ENCODE peak calls at places on chromosome 11, in six cellular contexts. M, O, X, J, V and N are unnamed samples.

GRCh38 chr11:37505406-37505805 is 907.4 kb upstream of the RAG2 start:
- DNase-seq in X (no peak), O (no peak), J (no peak), V (no peak), M (no peak), N (no peak)

GRCh38 chr11:128720522-128720985 is 26.7 kb downstream of the FLI1 start:
- DNase-seq in O (no peak), M (no peak), V (no peak), X (no peak), J (peak), N (no peak)

GRCh38 chr11:2807276-2807681 is 78.3 kb downstream of the CDKN1C start:
- DNase-seq in J (no peak), V (no peak), X (peak), O (no peak), M (no peak), N (peak)

GRCh38 chr11:34558211-34558610 is 44.6 kb upstream of the ELF5 start:
- DNase-seq in X (no peak), J (no peak), V (no peak), M (no peak), O (no peak), N (no peak)

GRCh38 chr11:70435361-70435760 is 37.0 kb downstream of the CTTN start:
- DNase-seq in X (no peak), J (no peak), M (no peak), O (no peak), V (no peak), N (no peak)

GRCh38 chr11:3231851-3232744 is at the start of gene MRGPRE:
- DNase-seq in M (no peak), J (no peak), V (no peak), O (no peak), X (no peak), N (no peak)

GRCh38 chr11:37786214-37786755 is 1188.2 kb upstream of the RAG2 start:
- DNase-seq in O (no peak), J (no peak), M (no peak), V (no peak), X (no peak), N (no peak)

GRCh38 chr11:69442807-69443137 is 38.7 kb upstream of the LINC01488 start:
- DNase-seq in M (no peak), V (no peak), O (peak), X (no peak), J (no peak), N (no peak)

GRCh38 chr11:2690261-2690575 is 9.6 kb downstream of the KCNQ1OT1 start:
- DNase-seq in J (no peak), O (no peak), M (no peak), X (no peak), V (no peak), N (no peak)

GRCh38 chr11:106491751-106492150 is 414.3 kb downstream of the AASDHPPT start:
- DNase-seq in J (no peak), X (no peak), V (no peak), M (no peak), O (no peak), N (no peak)

GRCh38 chr11:123301696-123302400 is 106.8 kb upstream of the CLMP start:
- DNase-seq in J (peak), V (peak), X (peak), M (peak), O (peak), N (peak)

GRCh38 chr11:29634248-29634647 is 382.6 kb downstream of the KCNA4 start:
- DNase-seq in O (no peak), V (no peak), M (no peak), J (no peak), X (no peak), N (no peak)

GRCh38 chr11:65188486-65188885 is 6.8 kb downstream of the CAPN1 start:
- DNase-seq in J (no peak), O (no peak), X (no peak), V (no peak), M (peak), N (no peak)

GRCh38 chr11:10503217-10503616 is 37.8 kb downstream of the RNF141 start:
- DNase-seq in O (no peak), X (no peak), V (no peak), J (no peak), M (no peak), N (no peak)

GRCh38 chr11:931385-931784 is 5.7 kb downstream of the AP2A2 start:
- DNase-seq in M (no peak), V (no peak), X (no peak), J (no peak), O (no peak), N (no peak)

GRCh38 chr11:3905080-3905953 is 49.9 kb downstream of the STIM1 start:
- DNase-seq in V (peak), O (peak), X (no peak), M (peak), J (no peak), N (peak)

GRCh38 chr11:74676596-74676995 is 54.6 kb downstream of the CHRDL2 start:
- DNase-seq in O (no peak), J (no peak), M (peak), X (no peak), V (no peak), N (no peak)

GRCh38 chr11:102685311-102685710 is 20.3 kb downstream of the MMP27 start:
- DNase-seq in M (no peak), V (no peak), X (no peak), O (no peak), J (no peak), N (no peak)

GRCh38 chr11:107508201-107508857 is 50.7 kb upstream of the CWF19L2 start:
- DNase-seq in J (no peak), O (no peak), X (no peak), V (no peak), M (no peak), N (no peak)